ENCODE peak calls at places on chromosomes 4 and X, in six cellular contexts. A is mesendoderm, J is neural progenitor cell, K is T-helper 22 cell, D is SK-N-DZ, Q is AG09319. F is an unnamed sample.

GRCh38 chr4:188956566-188956965 is 817.3 kb downstream of the TRIML1 start:
- DNase-seq in A (no peak), J (no peak), K (no peak), D (no peak), Q (no peak), F (no peak)

GRCh38 chr4:121794505-121795192 is 6.5 kb upstream of the EXOSC9 start:
- DNase-seq in A (peak; percentile 15), J (no peak), K (no peak), D (no peak), Q (no peak), F (no peak)

GRCh38 chrX:1249101-1249887 is 19.3 kb upstream of the CSF2RA start:
- DNase-seq in A (peak; percentile 97), J (peak; percentile 82), K (no peak), D (no peak), Q (no peak), F (no peak)

GRCh38 chrX:10098235-10098819 is 58.4 kb upstream of the CLCN4 start:
- DNase-seq in A (no peak), J (no peak), K (peak; percentile 29), D (no peak), Q (no peak), F (no peak)

GRCh38 chr4:113272523-113272922 is 223.1 kb downstream of the ANK2 start:
- DNase-seq in A (no peak), J (no peak), K (no peak), D (no peak), Q (no peak), F (no peak)

GRCh38 chrX:23292979-23293651 is 41.5 kb upstream of the PTCHD1 start:
- DNase-seq in A (no peak), J (no peak), K (no peak), D (no peak), Q (no peak), F (peak; percentile 26)

GRCh38 chr4:1011022-1011694 is at the start of gene FGFRL1:
- DNase-seq in A (peak; percentile 88), J (peak; percentile 94), K (peak; percentile 84), D (no peak), Q (peak; percentile 63), F (peak; percentile 55)

GRCh38 chr4:158758703-158759102 is 10.1 kb upstream of the FNIP2 start:
- DNase-seq in A (no peak), J (no peak), K (no peak), D (no peak), Q (no peak), F (no peak)

GRCh38 chr4:914531-914930 is 17.6 kb downstream of the GAK start:
- DNase-seq in A (no peak), J (no peak), K (no peak), D (no peak), Q (no peak), F (no peak)

GRCh38 chr4:110970642-110971041 is 347.8 kb upstream of the PITX2 start:
- DNase-seq in A (peak; percentile 92), J (peak; percentile 79), K (no peak), D (peak; percentile 3), Q (no peak), F (no peak)

GRCh38 chr4:85423414-85423813 is 51.5 kb upstream of the ARHGAP24 start:
- DNase-seq in A (no peak), J (no peak), K (no peak), D (no peak), Q (no peak), F (no peak)

GRCh38 chr4:186204103-186204559 is 12.8 kb downstream of the CYP4V2 start:
- DNase-seq in A (peak; percentile 6), J (no peak), K (no peak), D (no peak), Q (no peak), F (peak; percentile 55)

GRCh38 chrX:11953615-11954014 is 184.7 kb upstream of the FRMPD4 start:
- DNase-seq in A (peak; percentile 43), J (peak; percentile 42), K (no peak), D (no peak), Q (peak; percentile 4), F (no peak)

GRCh38 chr4:83074086-83074704 is 39.2 kb downstream of the COPS4 start:
- DNase-seq in A (peak; percentile 88), J (peak; percentile 74), K (peak; percentile 29), D (peak; percentile 52), Q (peak; percentile 73), F (peak; percentile 9)

GRCh38 chr4:140851032-140851636 is 94.9 kb upstream of the TBC1D9 start:
- DNase-seq in A (peak; percentile 76), J (peak; percentile 80), K (no peak), D (peak; percentile 65), Q (peak; percentile 27), F (peak; percentile 76)